ENCODE peak calls at places on chromosomes 11 and 22, in nine cellular contexts. D is heart right ventricle; M is naive thymus-derived CD4-positive, alpha-beta T cell; B is AG08395; J is NCI-H1105 treated with DMSO at 0.1 percent for 48 hours; N is activated naive CD4-positive, alpha-beta T cell treated with anti-CD3 and anti-CD28 coated beads for 36 hours; G is GF-D8; S is CD8-positive, alpha-beta memory T cell; Y is adipocyte. I is an unnamed sample.

GRCh38 chr11:17927643-17928343 is 85.1 kb downstream of the SERGEF start:
- DNase-seq in Y (peak; percentile 93), S (no peak), D (no peak), N (no peak), G (no peak), B (peak; percentile 49), M (no peak), J (no peak), I (no peak)

GRCh38 chr11:114447892-114448291 is 8.6 kb downstream of the REXO2 start:
- DNase-seq in G (no peak), B (peak; percentile 5), M (no peak), Y (peak; percentile 83), S (no peak), D (no peak), N (no peak), J (no peak), I (no peak)

GRCh38 chr22:28108851-28109250 is 189.8 kb upstream of the PITPNB start:
- DNase-seq in S (no peak), N (no peak), D (no peak), M (no peak), B (no peak), J (no peak), Y (no peak), G (no peak), I (no peak)

GRCh38 chr11:77126861-77127673 is 979 bp upstream of the MYO7A start:
- DNase-seq in J (peak; percentile 47), N (peak; percentile 64), S (peak; percentile 56), G (no peak), M (peak; percentile 59), D (peak; percentile 35), B (peak; percentile 64), Y (peak; percentile 69), I (peak; percentile 36)

GRCh38 chr11:4559527-4560440 is 14.8 kb downstream of the OR52M1 start:
- DNase-seq in J (no peak), B (no peak), Y (no peak), N (no peak), G (no peak), M (no peak), S (no peak), D (no peak), I (no peak)

GRCh38 chr11:119664701-119665420 is 64.1 kb downstream of the NECTIN1 start:
- DNase-seq in J (no peak), B (no peak), G (no peak), D (no peak), M (no peak), S (no peak), N (no peak), Y (no peak), I (no peak)

GRCh38 chr11:83070878-83071640 is 638 bp downstream of the RAB30 start:
- DNase-seq in B (peak; percentile 11), M (no peak), S (peak; percentile 29), D (peak; percentile 66), N (no peak), G (no peak), Y (peak; percentile 63), J (peak; percentile 61), I (peak; percentile 39)

GRCh38 chr11:75195164-75195962 is 44.5 kb downstream of the SLCO2B1 start:
- DNase-seq in D (peak; percentile 89), G (no peak), M (no peak), J (peak; percentile 71), B (no peak), Y (no peak), N (no peak), S (no peak), I (no peak)

GRCh38 chr22:17313591-17313990 is 55.7 kb upstream of the CECR2 start:
- DNase-seq in G (no peak), S (no peak), M (no peak), J (no peak), N (no peak), D (no peak), B (no peak), Y (no peak), I (no peak)